ENCODE peak calls at places on chromosomes 1 and 21, in ten cellular contexts. P is NCI-H345; C is keratinocyte; X is activated CD4-positive, alpha-beta T cell treated with anti-CD3 and anti-CD28 coated beads, Interleukin-2, amount 50 U/mL, for 1 hour; T is stomach; Q is GM10248; U is HT-29; L is bronchial epithelial cell; Z is hippocampal formation; D is RWPE1. B is an unnamed sample.

GRCh38 chr1:15706751-15707150 is 22.6 kb downstream of the PLEKHM2 start:
- DNase-seq in P (no peak), C (no peak), X (no peak), T (peak), Q (no peak), U (no peak), L (no peak), Z (no peak), D (no peak), B (no peak)

GRCh38 chr1:33758698-33759097 is 105.2 kb upstream of the HMGB4 start:
- DNase-seq in P (no peak), C (no peak), X (no peak), T (no peak), Q (no peak), U (no peak), L (no peak), Z (no peak), D (no peak), B (no peak)

GRCh38 chr1:62962794-62963776 is 179.2 kb downstream of the ATG4C start:
- DNase-seq in P (peak), C (no peak), X (no peak), T (peak), Q (peak), U (peak), L (peak), Z (peak), D (peak), B (peak)

GRCh38 chr1:61852693-61853060 is 110.4 kb downstream of the PATJ start:
- DNase-seq in P (no peak), C (no peak), X (no peak), T (no peak), Q (no peak), U (no peak), L (no peak), Z (no peak), D (no peak), B (no peak)

GRCh38 chr1:221868894-221869293 is 127.0 kb upstream of the DUSP10 start:
- DNase-seq in P (no peak), C (no peak), X (no peak), T (no peak), Q (no peak), U (no peak), L (peak), Z (no peak), D (peak), B (no peak)

GRCh38 chr1:32500387-32501209 is 35.7 kb downstream of the ZBTB8B start:
- DNase-seq in P (peak), C (no peak), X (no peak), T (peak), Q (peak), U (peak), L (peak), Z (peak), D (peak), B (peak)

GRCh38 chr1:85836736-85837135 is 128.5 kb upstream of the ZNHIT6 start:
- DNase-seq in P (no peak), C (no peak), X (no peak), T (no peak), Q (no peak), U (no peak), L (no peak), Z (no peak), D (no peak), B (no peak)

GRCh38 chr1:111139234-111139955 is 498 bp downstream of the DRAM2 start:
- DNase-seq in P (peak), C (no peak), X (peak), T (peak), Q (peak), U (peak), L (peak), Z (peak), D (peak), B (peak)

GRCh38 chr1:55038552-55038838 is 853 bp upstream of the PCSK9 start:
- DNase-seq in P (no peak), C (no peak), X (no peak), T (no peak), Q (no peak), U (no peak), L (no peak), Z (no peak), D (no peak), B (no peak)

GRCh38 chr1:155125511-155125945 is 2.1 kb upstream of the EFNA1 start:
- DNase-seq in P (no peak), C (peak), X (no peak), T (no peak), Q (no peak), U (no peak), L (peak), Z (no peak), D (peak), B (no peak)

GRCh38 chr1:185207980-185208602 is 51.1 kb downstream of the SWT1 start:
- DNase-seq in P (no peak), C (peak), X (no peak), T (no peak), Q (no peak), U (no peak), L (peak), Z (no peak), D (peak), B (no peak)

GRCh38 chr1:175072131-175072941 is 4.7 kb downstream of the TNN start:
- DNase-seq in P (no peak), C (no peak), X (no peak), T (no peak), Q (peak), U (no peak), L (peak), Z (peak), D (no peak), B (peak)

GRCh38 chr1:7655354-7655753 is 115.7 kb upstream of the VAMP3 start:
- DNase-seq in P (no peak), C (no peak), X (no peak), T (no peak), Q (no peak), U (no peak), L (no peak), Z (no peak), D (no peak), B (no peak)

GRCh38 chr1:8276173-8276914 is 41.6 kb upstream of the SLC45A1 start:
- DNase-seq in P (peak), C (no peak), X (no peak), T (no peak), Q (no peak), U (no peak), L (no peak), Z (no peak), D (no peak), B (no peak)

GRCh38 chr21:42677339-42678117 is 24.1 kb downstream of the PDE9A start:
- DNase-seq in P (peak), C (no peak), X (no peak), T (no peak), Q (no peak), U (no peak), L (peak), Z (no peak), D (no peak), B (no peak)

GRCh38 chr1:84944767-84945486 is 51.9 kb upstream of the LPAR3 start:
- DNase-seq in P (peak), C (peak), X (peak), T (peak), Q (peak), U (peak), L (peak), Z (peak), D (peak), B (peak)

GRCh38 chr21:34082769-34083168 is 9.4 kb downstream of the MRPS6 start:
- DNase-seq in P (no peak), C (no peak), X (no peak), T (no peak), Q (no peak), U (no peak), L (no peak), Z (no peak), D (no peak), B (no peak)

GRCh38 chr1:55582078-55582477 is 366.9 kb upstream of the USP24 start:
- DNase-seq in P (no peak), C (no peak), X (no peak), T (no peak), Q (no peak), U (no peak), L (no peak), Z (no peak), D (no peak), B (no peak)

GRCh38 chr1:183548136-183548535 is 42.1 kb downstream of the NCF2 start:
- DNase-seq in P (peak), C (no peak), X (no peak), T (no peak), Q (no peak), U (no peak), L (no peak), Z (no peak), D (no peak), B (no peak)

GRCh38 chr1:32768110-32768857 is 48.9 kb downstream of the YARS1 start:
- DNase-seq in P (no peak), C (no peak), X (no peak), T (no peak), Q (no peak), U (no peak), L (no peak), Z (no peak), D (no peak), B (no peak)

GRCh38 chr21:37421306-37421705 is 54.7 kb downstream of the DYRK1A start:
- DNase-seq in P (no peak), C (no peak), X (no peak), T (no peak), Q (no peak), U (no peak), L (no peak), Z (no peak), D (no peak), B (no peak)

GRCh38 chr1:174680101-174680500 is 232.3 kb downstream of the GPR52 start:
- DNase-seq in P (no peak), C (no peak), X (no peak), T (no peak), Q (no peak), U (no peak), L (no peak), Z (no peak), D (no peak), B (no peak)

GRCh38 chr1:78831731-78832360 is 174.7 kb downstream of the ADGRL4 start:
- DNase-seq in P (no peak), C (peak), X (no peak), T (no peak), Q (no peak), U (no peak), L (peak), Z (no peak), D (peak), B (no peak)

GRCh38 chr1:18939398-18940302 is 16.8 kb downstream of the IFFO2 start:
- DNase-seq in P (no peak), C (no peak), X (no peak), T (no peak), Q (no peak), U (no peak), L (peak), Z (no peak), D (peak), B (no peak)

GRCh38 chr21:45366931-45367401 is 38.0 kb upstream of the COL18A1 start:
- DNase-seq in P (no peak), C (no peak), X (no peak), T (peak), Q (no peak), U (peak), L (no peak), Z (no peak), D (no peak), B (no peak)

GRCh38 chr1:22625262-22625925 is 11.0 kb upstream of the C1QA start:
- DNase-seq in P (no peak), C (no peak), X (no peak), T (no peak), Q (no peak), U (no peak), L (no peak), Z (no peak), D (no peak), B (no peak)